ENCODE peak calls at places on chromosomes 16 and 17, in five cellular contexts. M, I, W, D and B are unnamed samples.

GRCh38 chr17:4796550-4796915 is 569 bp downstream of the PSMB6 start:
- DNase-seq in W (no peak), M (no peak), D (no peak), I (no peak), B (no peak)

GRCh38 chr17:75412455-75413317 is 7.2 kb upstream of the GRB2 start:
- DNase-seq in D (peak), M (peak), I (peak), W (peak), B (no peak)

GRCh38 chr16:17829826-17830225 is 359.1 kb upstream of the XYLT1 start:
- DNase-seq in D (no peak), W (no peak), M (no peak), I (no peak), B (no peak)

GRCh38 chr17:78708510-78708973 is 73.5 kb downstream of the CYTH1 start:
- DNase-seq in W (peak), M (peak), D (peak), I (peak), B (peak)

GRCh38 chr16:69324013-69324531 is 6.3 kb downstream of the PDF start:
- DNase-seq in M (no peak), D (no peak), I (peak), W (no peak), B (no peak)

GRCh38 chr17:16419074-16419928 is 3.9 kb downstream of the TRPV2 start:
- DNase-seq in M (peak), I (no peak), D (peak), W (no peak), B (peak)

GRCh38 chr17:39761861-39762496 is 24.2 kb downstream of the GRB7 start:
- DNase-seq in I (no peak), D (no peak), M (no peak), W (no peak), B (no peak)

GRCh38 chr16:74020086-74020670 is 276.4 kb upstream of the PSMD7 start:
- DNase-seq in W (no peak), M (no peak), I (no peak), D (no peak), B (no peak)

GRCh38 chr17:38748329-38749221 is at the start of gene PCGF2:
- DNase-seq in M (no peak), D (peak), W (no peak), I (peak), B (peak)

GRCh38 chr17:15236281-15237105 is 28.6 kb downstream of the PMP22 start:
- DNase-seq in D (no peak), M (no peak), I (no peak), W (no peak), B (no peak)

GRCh38 chr16:89326721-89327120 is 109.2 kb downstream of the ZNF778 start:
- DNase-seq in W (no peak), D (no peak), M (no peak), I (no peak), B (no peak)

GRCh38 chr17:83089322-83090156 is 10.1 kb downstream of the METRNL start:
- DNase-seq in M (no peak), W (no peak), D (no peak), I (no peak), B (no peak)

GRCh38 chr16:57603110-57604024 is 25.1 kb upstream of the ADGRG1 start:
- DNase-seq in I (no peak), W (no peak), D (no peak), M (no peak), B (no peak)

GRCh38 chr16:54242199-54242598 is 44.4 kb downstream of the IRX3 start:
- DNase-seq in I (no peak), M (no peak), D (no peak), W (no peak), B (no peak)

GRCh38 chr17:1555618-1556471 is 6.7 kb downstream of the PITPNA start:
- DNase-seq in I (no peak), M (no peak), D (peak), W (no peak), B (no peak)

GRCh38 chr17:31587462-31587861 is 196.0 kb downstream of the RAB11FIP4 start:
- DNase-seq in W (no peak), M (no peak), I (no peak), D (no peak), B (no peak)

GRCh38 chr16:85149776-85150175 is 37.5 kb upstream of the CIBAR2 start:
- DNase-seq in I (peak), D (no peak), M (no peak), W (no peak), B (no peak)

GRCh38 chr17:29250666-29251065 is 4.0 kb downstream of the CRYBA1 start:
- DNase-seq in M (no peak), I (no peak), D (no peak), W (no peak), B (peak)

GRCh38 chr16:4306439-4307214 is 9.2 kb upstream of the GLIS2 start:
- DNase-seq in W (no peak), I (no peak), D (peak), M (no peak), B (no peak)

GRCh38 chr16:82630219-82630618 is 3.5 kb downstream of the CDH13 start:
- DNase-seq in W (no peak), I (no peak), M (no peak), D (no peak), B (no peak)

GRCh38 chr17:71176928-71177443 is 943.8 kb upstream of the SOX9 start:
- DNase-seq in W (no peak), M (no peak), D (no peak), I (no peak), B (no peak)

GRCh38 chr17:12664894-12665262 is 812 bp upstream of the MYOCD start:
- DNase-seq in D (no peak), I (no peak), M (no peak), W (no peak), B (no peak)

GRCh38 chr17:2214887-2215615 is 88.5 kb downstream of the SMG6 start:
- DNase-seq in W (no peak), M (no peak), I (no peak), D (no peak), B (no peak)

GRCh38 chr17:80826955-80827645 is 164.5 kb upstream of the CHMP6 start:
- DNase-seq in I (peak), M (no peak), W (no peak), D (no peak), B (peak)

GRCh38 chr17:4375039-4375748 is 8.7 kb upstream of the UBE2G1 start:
- DNase-seq in M (no peak), D (peak), I (no peak), W (no peak), B (no peak)